ENCODE peak calls at places on chromosome 1, in eight cellular contexts. B is A549, L is psoas muscle, Z is foreskin keratinocyte, K is brain microvascular endothelial cell, W is tibial nerve, G is GM23338, Y is cardiac fibroblast. E is an unnamed sample.

GRCh38 chr1:27527857-27528700 is 38.1 kb upstream of the WASF2 start:
- DNase-seq in B (no peak), L (no peak), Z (no peak), K (no peak), W (no peak), G (peak), Y (no peak), E (no peak)

GRCh38 chr1:54273092-54273836 is 73.3 kb downstream of the MRPL37 start:
- DNase-seq in B (no peak), L (peak), Z (peak), K (peak), W (peak), G (peak), Y (peak), E (peak)

GRCh38 chr1:228036701-228037231 is 30.0 kb downstream of the WNT3A start:
- DNase-seq in B (no peak), L (peak), Z (no peak), K (no peak), W (no peak), G (no peak), Y (no peak), E (peak)

GRCh38 chr1:225849905-225850304 is 32.3 kb downstream of the TMEM63A start:
- DNase-seq in B (no peak), L (peak), Z (no peak), K (no peak), W (no peak), G (no peak), Y (peak), E (no peak)

GRCh38 chr1:234683127-234683855 is 73.3 kb upstream of the IRF2BP2 start:
- DNase-seq in B (no peak), L (no peak), Z (no peak), K (no peak), W (no peak), G (no peak), Y (peak), E (no peak)

GRCh38 chr1:31701137-31701736 is 2.6 kb downstream of the COL16A1 start:
- DNase-seq in B (peak), L (peak), Z (peak), K (peak), W (peak), G (no peak), Y (peak), E (no peak)

GRCh38 chr1:231165371-231165770 is 3.5 kb downstream of the TRIM67 start:
- DNase-seq in B (no peak), L (no peak), Z (peak), K (peak), W (no peak), G (no peak), Y (peak), E (no peak)

GRCh38 chr1:46134660-46135331 is 2.4 kb upstream of the PIK3R3 start:
- DNase-seq in B (no peak), L (no peak), Z (peak), K (peak), W (no peak), G (no peak), Y (peak), E (no peak)

DNA sequence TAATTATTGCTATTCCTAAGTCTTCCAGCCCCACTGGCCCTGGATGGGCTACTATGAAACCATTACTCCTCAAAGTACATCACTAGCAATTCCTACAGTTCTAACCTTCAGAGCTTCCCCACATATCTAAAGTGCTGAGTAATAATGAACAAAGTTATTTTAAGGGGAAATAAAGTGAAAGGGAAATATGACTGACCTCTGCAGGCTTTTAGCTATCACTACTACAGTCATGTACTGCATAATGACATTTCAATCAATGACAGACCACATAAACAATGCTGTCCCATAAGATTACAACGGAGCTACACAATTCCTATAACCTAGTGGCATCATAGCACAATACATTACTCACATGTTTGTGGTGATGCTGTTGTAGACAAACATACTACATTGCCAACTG is 32.5 kb upstream of the ASPM start:
- DNase-seq in B (no peak), L (no peak), Z (no peak), K (peak), W (no peak), G (no peak), Y (peak), E (no peak)
- TF ChIP-seq CTCF in B (peak), L (no peak), Z (peak), K (no peak), W (no peak), G (no peak), Y (peak), E (no peak)

GRCh38 chr1:115545791-115546733 is 95.7 kb upstream of the VANGL1 start:
- DNase-seq in B (peak), L (no peak), Z (peak), K (peak), W (no peak), G (peak), Y (peak), E (no peak)
- TF ChIP-seq CTCF in B (peak), L (peak), Z (peak), K (peak), W (peak), G (peak), Y (peak), E (peak)

GRCh38 chr1:157975216-157975615 is 18.2 kb upstream of the KIRREL1 start:
- DNase-seq in B (no peak), L (no peak), Z (no peak), K (no peak), W (no peak), G (no peak), Y (no peak), E (no peak)

GRCh38 chr1:157984469-157984868 is 9.0 kb upstream of the KIRREL1 start:
- DNase-seq in B (no peak), L (no peak), Z (no peak), K (no peak), W (no peak), G (no peak), Y (no peak), E (no peak)

GRCh38 chr1:157982111-157982510 is 11.3 kb upstream of the KIRREL1 start:
- DNase-seq in B (no peak), L (no peak), Z (no peak), K (no peak), W (no peak), G (no peak), Y (no peak), E (no peak)

GRCh38 chr1:157983787-157984186 is 9.7 kb upstream of the KIRREL1 start:
- DNase-seq in B (no peak), L (no peak), Z (no peak), K (no peak), W (no peak), G (no peak), Y (no peak), E (no peak)

DNA sequence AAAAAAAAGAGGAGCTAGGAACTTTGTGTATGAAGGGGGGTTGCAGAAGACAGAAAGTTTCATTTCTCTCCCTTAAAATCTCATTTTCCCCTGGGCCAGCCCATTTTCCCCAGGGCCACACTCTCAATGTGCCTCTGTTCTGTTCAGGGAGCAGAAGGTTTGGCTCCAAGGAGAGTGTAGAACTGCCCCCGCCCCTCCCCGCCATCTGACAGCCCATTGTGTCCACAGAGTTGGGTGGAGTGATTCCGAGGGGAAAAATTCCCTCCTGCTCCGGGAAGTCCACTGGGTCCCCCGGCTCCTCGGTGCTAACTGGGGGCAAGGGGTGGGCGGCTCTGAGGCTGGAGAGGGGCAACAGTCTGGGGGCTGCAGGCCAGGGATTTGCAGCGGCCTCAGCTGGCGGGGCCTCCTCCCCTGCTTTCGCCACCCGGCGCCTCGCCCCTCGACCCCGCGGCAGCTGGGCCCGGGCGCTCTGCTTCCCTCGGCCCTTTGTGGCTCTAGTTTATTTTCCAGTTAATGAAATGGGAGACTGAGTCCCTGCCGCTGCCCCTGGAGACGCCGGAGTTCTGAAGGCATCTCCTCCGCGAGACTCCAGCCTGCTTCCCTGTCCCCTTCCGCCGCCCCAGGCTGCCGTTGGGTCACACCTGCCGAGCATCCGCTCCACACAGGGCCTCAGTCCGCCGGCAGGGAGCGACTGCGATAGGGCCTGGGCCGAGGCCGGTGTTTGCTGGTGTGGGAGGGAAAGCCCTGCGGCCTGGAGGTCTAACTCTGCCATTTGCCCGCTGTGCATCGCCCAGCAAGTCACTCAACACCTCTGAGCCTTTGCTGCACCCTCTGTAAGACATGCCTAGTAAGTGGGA is 14.7 kb upstream of the KIRREL1 start:
- DNase-seq in B (no peak), L (no peak), Z (no peak), K (no peak), W (no peak), G (peak), Y (no peak), E (no peak)
- TF ChIP-seq CTCF in B (no peak), L (no peak), Z (peak), K (peak), W (no peak), G (peak), Y (peak), E (no peak)

DNA sequence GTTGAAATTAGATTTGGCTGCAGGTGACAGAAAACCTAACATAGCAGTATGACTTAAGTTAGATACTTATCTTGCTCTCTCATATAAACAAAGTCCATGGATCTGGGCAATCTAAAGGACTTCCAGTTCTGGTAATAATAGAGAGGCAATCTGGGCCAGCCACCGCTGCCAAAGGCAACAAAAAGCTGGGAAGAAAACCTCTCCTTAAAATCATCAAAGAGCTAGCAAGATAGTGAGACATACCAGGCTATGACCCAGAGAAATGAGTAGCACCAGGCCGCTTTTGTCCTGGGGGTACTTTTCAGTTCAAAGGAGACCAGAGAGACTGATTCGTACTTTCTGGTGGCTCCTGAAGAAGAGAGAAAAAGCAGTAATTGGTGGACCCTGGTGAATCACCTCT is 125.3 kb downstream of the TBX19 start:
- DNase-seq in B (no peak), L (no peak), Z (no peak), K (no peak), W (no peak), G (no peak), Y (no peak), E (no peak)
- TF ChIP-seq CTCF in B (no peak), L (no peak), Z (no peak), K (no peak), W (no peak), G (no peak), Y (no peak), E (no peak)

GRCh38 chr1:67489643-67490042 is 59.4 kb upstream of the SERBP1 start:
- DNase-seq in B (no peak), L (no peak), Z (peak), K (no peak), W (no peak), G (peak), Y (peak), E (no peak)
- TF ChIP-seq CTCF in B (no peak), L (peak), Z (peak), K (peak), W (no peak), G (peak), Y (peak), E (peak)

GRCh38 chr1:182015360-182015759 is 46.2 kb downstream of the ZNF648 start:
- DNase-seq in B (no peak), L (no peak), Z (no peak), K (no peak), W (no peak), G (peak), Y (no peak), E (no peak)
- TF ChIP-seq CTCF in B (peak), L (no peak), Z (peak), K (no peak), W (no peak), G (peak), Y (no peak), E (no peak)

GRCh38 chr1:63936276-63936675 is 162.5 kb downstream of the ROR1 start:
- DNase-seq in B (no peak), L (no peak), Z (no peak), K (no peak), W (no peak), G (no peak), Y (no peak), E (no peak)

GRCh38 chr1:63931468-63931867 is 157.7 kb downstream of the ROR1 start:
- DNase-seq in B (no peak), L (no peak), Z (peak), K (peak), W (no peak), G (no peak), Y (peak), E (no peak)

GRCh38 chr1:63935553-63935952 is 161.7 kb downstream of the ROR1 start:
- DNase-seq in B (no peak), L (no peak), Z (no peak), K (no peak), W (no peak), G (no peak), Y (no peak), E (no peak)

GRCh38 chr1:63937623-63938022 is 163.8 kb downstream of the ROR1 start:
- DNase-seq in B (no peak), L (no peak), Z (no peak), K (no peak), W (no peak), G (no peak), Y (no peak), E (no peak)

DNA sequence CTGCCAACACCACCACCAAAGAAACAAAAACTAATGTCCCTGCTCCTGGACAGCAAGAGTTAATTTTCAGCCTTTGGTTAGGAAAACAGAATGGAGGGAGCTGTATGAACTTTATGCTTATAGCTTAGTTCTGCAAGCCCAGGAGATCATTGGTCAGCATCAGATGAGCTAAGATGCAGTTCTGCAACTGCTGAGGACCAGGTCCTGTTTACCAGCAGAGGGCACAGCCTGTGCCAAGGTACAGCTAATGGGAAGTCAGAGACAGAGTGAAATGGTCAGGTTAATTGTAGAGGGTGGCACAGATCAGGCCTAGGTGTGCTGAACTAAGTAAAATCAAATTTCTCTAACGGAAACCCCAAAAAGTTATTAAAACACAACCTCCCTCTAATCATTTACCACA is 161.3 kb downstream of the ROR1 start:
- DNase-seq in B (no peak), L (no peak), Z (peak), K (no peak), W (no peak), G (no peak), Y (peak), E (no peak)
- TF ChIP-seq CTCF in B (peak), L (peak), Z (peak), K (peak), W (peak), G (peak), Y (peak), E (no peak)

DNA sequence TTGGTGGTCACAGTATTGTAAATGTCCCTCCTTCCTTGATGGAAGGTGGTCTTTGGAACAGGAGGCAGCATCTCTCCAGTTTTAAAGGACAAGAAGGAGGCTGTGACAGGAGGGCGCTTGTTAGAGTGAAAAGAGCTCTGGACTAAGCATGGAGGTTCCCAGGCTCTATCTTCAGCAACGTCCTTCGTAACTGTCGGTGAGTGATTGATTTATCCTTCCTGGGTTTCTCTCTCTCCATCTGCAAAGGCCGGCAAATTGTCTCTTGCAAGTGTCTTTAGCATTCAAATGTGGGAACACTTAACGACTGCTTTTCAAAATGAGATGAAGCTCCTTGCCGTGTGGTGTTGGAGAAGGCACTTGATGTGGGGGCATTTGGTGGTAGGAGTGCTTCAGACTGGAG is 15.2 kb downstream of the S100A11 start:
- DNase-seq in B (no peak), L (no peak), Z (no peak), K (no peak), W (no peak), G (no peak), Y (no peak), E (no peak)
- TF ChIP-seq CTCF in B (no peak), L (no peak), Z (no peak), K (no peak), W (no peak), G (no peak), Y (no peak), E (no peak)

DNA sequence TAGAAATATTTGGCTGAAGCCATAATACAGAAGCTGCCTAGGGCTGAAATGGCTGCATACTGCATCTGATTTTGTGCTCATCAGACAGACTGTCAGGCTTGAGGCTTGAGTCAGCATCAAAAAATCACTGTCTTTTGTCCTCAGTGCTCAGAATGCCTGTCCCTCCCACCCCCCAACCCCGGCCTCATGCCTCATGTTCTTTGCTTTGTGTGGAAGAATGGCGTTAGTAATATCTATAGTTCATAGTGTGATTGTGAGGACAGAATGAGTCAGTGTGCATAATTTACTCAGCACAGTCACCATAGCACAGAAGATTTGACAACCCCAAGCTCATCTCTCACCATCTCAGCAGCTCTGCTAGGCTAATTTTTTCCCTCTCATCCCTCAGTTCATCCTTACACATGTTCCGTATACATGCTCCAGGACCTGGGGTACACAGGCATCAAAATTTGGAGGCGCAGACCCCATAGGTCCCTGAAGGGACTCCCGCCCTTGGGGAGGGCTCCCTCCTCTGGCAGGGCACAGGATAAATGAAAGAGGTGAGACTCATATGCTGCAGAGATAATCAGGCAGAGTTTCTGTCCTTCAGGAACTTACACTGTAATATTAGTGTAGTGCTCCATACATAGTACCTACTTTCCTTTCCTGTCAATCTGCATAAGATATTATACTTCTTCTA is 159.1 kb upstream of the C8B start:
- DNase-seq in B (no peak), L (no peak), Z (peak), K (peak), W (no peak), G (no peak), Y (peak), E (no peak)
- TF ChIP-seq CTCF in B (no peak), L (peak), Z (peak), K (peak), W (no peak), G (peak), Y (no peak), E (peak)

GRCh38 chr1:102191723-102192122 is 195.0 kb upstream of the OLFM3 start:
- DNase-seq in B (no peak), L (no peak), Z (peak), K (no peak), W (no peak), G (peak), Y (peak), E (no peak)
- TF ChIP-seq CTCF in B (no peak), L (no peak), Z (peak), K (no peak), W (peak), G (peak), Y (no peak), E (peak)